ENCODE peak calls at places on chromosomes 13 and 19, in eight cellular contexts. F, N, J, E, Z, G, K and B are unnamed samples.

GRCh38 chr13:111909501-111909900 is 157.4 kb upstream of the SOX1 start:
- DNase-seq in F (no peak), N (no peak), J (no peak), E (no peak), Z (no peak), G (no peak), K (no peak), B (no peak)

GRCh38 chr19:49042177-49042576 is 1.5 kb upstream of the CGB5 start:
- DNase-seq in F (no peak), N (no peak), J (no peak), E (peak; percentile 59), Z (no peak), G (no peak), K (no peak), B (no peak)

GRCh38 chr13:24618219-24618955 is 61.8 kb upstream of the ATP12A start:
- DNase-seq in F (no peak), N (no peak), J (no peak), E (no peak), Z (no peak), G (peak; percentile 74), K (peak; percentile 64), B (no peak)

GRCh38 chr13:91405240-91405639 is 6.8 kb downstream of the GPC5 start:
- DNase-seq in F (no peak), N (no peak), J (no peak), E (no peak), Z (no peak), G (no peak), K (no peak), B (no peak)

GRCh38 chr19:18502633-18503294 is 19.1 kb downstream of the ELL start:
- DNase-seq in F (no peak), N (no peak), J (no peak), E (no peak), Z (no peak), G (no peak), K (no peak), B (no peak)

GRCh38 chr19:58356236-58356970 is 3.1 kb upstream of the A1BG start:
- DNase-seq in F (no peak), N (no peak), J (no peak), E (peak; percentile 50), Z (no peak), G (peak; percentile 49), K (peak; percentile 41), B (peak; percentile 43)

GRCh38 chr13:19950374-19950773 is 8.2 kb upstream of the ZMYM2 start:
- DNase-seq in F (no peak), N (no peak), J (no peak), E (no peak), Z (no peak), G (no peak), K (no peak), B (no peak)

GRCh38 chr13:42968906-42969305 is 23.1 kb downstream of the EPSTI1 start:
- DNase-seq in F (no peak), N (no peak), J (no peak), E (no peak), Z (no peak), G (no peak), K (no peak), B (no peak)

GRCh38 chr19:44891016-44891882 is at the start of gene TOMM40:
- DNase-seq in F (peak; percentile 100), N (peak; percentile 100), J (no peak), E (peak; percentile 27), Z (no peak), G (no peak), K (peak; percentile 22), B (peak; percentile 100)

GRCh38 chr13:52925775-52926285 is 77.4 kb upstream of the PCDH8 start:
- DNase-seq in F (no peak), N (no peak), J (no peak), E (no peak), Z (no peak), G (no peak), K (no peak), B (no peak)

GRCh38 chr13:25980255-25980654 is 71.6 kb downstream of the SHISA2 start:
- DNase-seq in F (no peak), N (peak; percentile 5), J (no peak), E (peak; percentile 28), Z (peak; percentile 26), G (no peak), K (no peak), B (peak; percentile 3)

GRCh38 chr13:72820156-72820897 is 38.4 kb downstream of the PIBF1 start:
- DNase-seq in F (no peak), N (no peak), J (peak; percentile 4), E (peak; percentile 66), Z (no peak), G (no peak), K (no peak), B (peak; percentile 76)

GRCh38 chr13:110600980-110601379 is 14.4 kb upstream of the NAXD start:
- DNase-seq in F (no peak), N (no peak), J (no peak), E (no peak), Z (no peak), G (no peak), K (no peak), B (no peak)

GRCh38 chr13:99329477-99329876 is 22.3 kb upstream of the GPR183 start:
- DNase-seq in F (no peak), N (no peak), J (no peak), E (no peak), Z (no peak), G (no peak), K (no peak), B (no peak)

GRCh38 chr19:49441210-49441959 is at the start of gene SLC17A7:
- DNase-seq in F (no peak), N (no peak), J (no peak), E (peak; percentile 28), Z (peak; percentile 65), G (no peak), K (peak; percentile 49), B (no peak)

GRCh38 chr13:50529154-50529882 is 314.2 kb downstream of the DLEU7 start:
- DNase-seq in F (no peak), N (no peak), J (peak; percentile 72), E (no peak), Z (peak; percentile 82), G (no peak), K (peak; percentile 25), B (peak; percentile 89)

GRCh38 chr19:55494172-55494761 is 6.0 kb downstream of the SSC5D start:
- DNase-seq in F (no peak), N (no peak), J (no peak), E (peak; percentile 84), Z (peak; percentile 13), G (no peak), K (no peak), B (peak; percentile 75)

GRCh38 chr19:34661357-34661756 is 15.6 kb downstream of the SCGB2B2 start:
- DNase-seq in F (no peak), N (no peak), J (no peak), E (no peak), Z (no peak), G (no peak), K (no peak), B (no peak)

GRCh38 chr19:5171711-5172110 is 168.9 kb downstream of the PTPRS start:
- DNase-seq in F (no peak), N (no peak), J (no peak), E (no peak), Z (no peak), G (no peak), K (no peak), B (no peak)

GRCh38 chr13:49218493-49219051 is 1.6 kb upstream of the MLNR start:
- DNase-seq in F (no peak), N (no peak), J (no peak), E (peak; percentile 16), Z (no peak), G (no peak), K (no peak), B (peak; percentile 6)

GRCh38 chr19:54211214-54211613 is 10.6 kb downstream of the RPS9 start:
- DNase-seq in F (no peak), N (no peak), J (no peak), E (no peak), Z (no peak), G (no peak), K (no peak), B (no peak)

GRCh38 chr19:46357846-46358583 is 11.1 kb downstream of the PPP5C start:
- DNase-seq in F (no peak), N (no peak), J (no peak), E (peak; percentile 86), Z (no peak), G (no peak), K (no peak), B (peak; percentile 36)

GRCh38 chr19:38037151-38037611 is 130.2 kb downstream of the SIPA1L3 start:
- DNase-seq in F (no peak), N (no peak), J (no peak), E (no peak), Z (no peak), G (no peak), K (no peak), B (no peak)

GRCh38 chr19:36821758-36822157 is 16.4 kb downstream of the ZNF790 start:
- DNase-seq in F (no peak), N (no peak), J (no peak), E (no peak), Z (no peak), G (no peak), K (no peak), B (no peak)

GRCh38 chr19:58482372-58482771 is 6.2 kb downstream of the ZNF446 start:
- DNase-seq in F (no peak), N (no peak), J (no peak), E (no peak), Z (no peak), G (no peak), K (no peak), B (no peak)

GRCh38 chr13:40806241-40806640 is 16.8 kb downstream of the SLC25A15 start:
- DNase-seq in F (no peak), N (no peak), J (no peak), E (no peak), Z (no peak), G (no peak), K (no peak), B (no peak)

GRCh38 chr19:16778796-16779411 is 50.3 kb upstream of the SIN3B start:
- DNase-seq in F (no peak), N (peak; percentile 4), J (peak; percentile 8), E (peak; percentile 74), Z (peak; percentile 61), G (peak; percentile 54), K (peak; percentile 51), B (peak; percentile 55)